ENCODE peak calls at places on chromosomes 5 and 9, in four cellular contexts. A, R, Q and Z are unnamed samples. For H3K36me3, the result is how much of the 10 kb centered on the place peaks cover.

GRCh38 chr9:13688223-13688989 is 408.9 kb upstream of the MPDZ start:
- DNase-seq in Q (peak), R (peak), A (no peak), Z (peak)

GRCh38 chr5:39264528-39264927 is 45.2 kb upstream of the FYB1 start:
- DNase-seq in Q (no peak), R (no peak), A (no peak), Z (no peak)

GRCh38 chr9:109453210-109453842 is 44.8 kb downstream of the PTPN3 start:
- DNase-seq in R (peak), Q (no peak), A (no peak), Z (no peak)

GRCh38 chr5:126119894-126120442 is 303.2 kb upstream of the GRAMD2B start:
- DNase-seq in Q (no peak), A (no peak), R (no peak), Z (no peak)

GRCh38 chr5:156815988-156816599 is 34.0 kb upstream of the PPP1R2B start:
- DNase-seq in A (no peak), R (no peak), Q (peak), Z (peak)

GRCh38 chr5:117982691-117983090 is 1005.7 kb downstream of the DTWD2 start:
- DNase-seq in Q (no peak), R (no peak), A (no peak), Z (no peak)

GRCh38 chr5:149811453-149811852 is 81.3 kb downstream of the PPARGC1B start:
- DNase-seq in R (no peak), Q (no peak), A (no peak), Z (no peak)

GRCh38 chr9:84170521-84171141 is 169.9 kb downstream of the SLC28A3 start:
- DNase-seq in A (peak), R (peak), Q (no peak), Z (peak)

GRCh38 chr5:132272341-132273210 is 15.1 kb downstream of the PDLIM4 start:
- DNase-seq in Q (peak), A (peak), R (no peak), Z (peak)

GRCh38 chr9:12604154-12604825 is 88.9 kb upstream of the TYRP1 start:
- DNase-seq in Q (no peak), R (peak), A (no peak), Z (no peak)

GRCh38 chr5:170534177-170534576 is 30.4 kb downstream of the KCNIP1 start:
- DNase-seq in Q (no peak), R (no peak), A (no peak), Z (no peak)

GRCh38 chr5:2200261-2200965 is 317.7 kb upstream of the IRX4 start:
- DNase-seq in Q (no peak), R (no peak), A (peak), Z (no peak)

GRCh38 chr9:82354260-82354659 is 365.7 kb downstream of the SPATA31D1 start:
- DNase-seq in R (peak), A (no peak), Q (no peak), Z (no peak)

GRCh38 chr9:5839572-5839902 is 6.6 kb upstream of the ERMP1 start:
- DNase-seq in A (no peak), Q (no peak), R (no peak), Z (no peak)

GRCh38 chr5:181189363-181189961 is 15.5 kb downstream of the TRIM7 start:
- DNase-seq in Q (no peak), R (peak), A (peak), Z (peak)

GRCh38 chr9:137521405-137521985 is 28.7 kb downstream of the PNPLA7 start:
- DNase-seq in R (no peak), A (no peak), Q (no peak), Z (peak)

GRCh38 chr9:19138084-19138483 is 10.8 kb upstream of the PLIN2 start:
- DNase-seq in A (no peak), Q (no peak), R (no peak), Z (no peak)

GRCh38 chr5:160064979-160065619 is 54.2 kb downstream of the PWWP2A start:
- DNase-seq in R (peak), Q (no peak), A (no peak), Z (no peak)

GRCh38 chr5:108818613-108819272 is 71.0 kb downstream of the FER start:
- DNase-seq in A (no peak), R (peak), Q (no peak), Z (no peak)

GRCh38 chr9:17813798-17814197 is 234.9 kb downstream of the SH3GL2 start:
- DNase-seq in A (no peak), Q (no peak), R (no peak), Z (peak)

GRCh38 chr5:167845952-167846351 is 445.5 kb upstream of the WWC1 start:
- DNase-seq in Q (no peak), R (no peak), A (no peak), Z (no peak)

GRCh38 chr5:95262933-95263660 is 21.8 kb downstream of the MCTP1 start:
- DNase-seq in R (no peak), A (no peak), Q (no peak), Z (no peak)

GRCh38 chr9:112894699-112895098 is 4.0 kb upstream of the SLC46A2 start:
- DNase-seq in Q (no peak), R (no peak), A (no peak), Z (no peak)

GRCh38 chr9:121199921-121200320 is 1.7 kb downstream of the RAB14 start:
- DNase-seq in Q (no peak), A (no peak), R (peak), Z (no peak)

GRCh38 chr9:74777136-74777879 is 110.4 kb downstream of the TRPM6 start:
- DNase-seq in Q (peak), A (peak), R (peak), Z (peak)

GRCh38 chr5:111548312-111548930 is 36.1 kb upstream of the STARD4 start:
- DNase-seq in Q (no peak), R (no peak), A (no peak), Z (no peak)

GRCh38 chr5:82147860-82148573 is 130.1 kb downstream of the RPS23 start:
- DNase-seq in R (peak), Q (no peak), A (no peak), Z (no peak)

GRCh38 chr5:132468665-132469379 is 21.8 kb downstream of the IRF1 start:
- DNase-seq in A (peak), R (no peak), Q (no peak), Z (no peak)

GRCh38 chr5:177334155-177334551 is 17.3 kb downstream of the LMAN2 start:
- DNase-seq in Q (no peak), A (peak), R (no peak), Z (no peak)

GRCh38 chr5:181190711-181191525 is 14.1 kb downstream of the TRIM7 start:
- DNase-seq in R (peak), A (peak), Q (peak), Z (peak)

GRCh38 chr5:95554647-95555548 is at the start of the genes ARSK and SKIC3:
- DNase-seq in A (peak), Q (peak), R (peak), Z (peak)

GRCh38 chr9:88514247-88514646 is 20.7 kb upstream of the NXNL2 start:
- DNase-seq in Q (no peak), A (peak), R (no peak), Z (no peak)

GRCh38 chr9:129626079-129626943 is at the start of gene NTMT1:
- DNase-seq in R (peak), A (peak), Q (peak), Z (peak)

GRCh38 chr5:179833056-179833708 is 12.5 kb downstream of the SQSTM1 start:
- DNase-seq in R (no peak), Q (no peak), A (no peak), Z (peak)

GRCh38 chr5:179832039-179832745 is 11.5 kb downstream of the SQSTM1 start:
- DNase-seq in A (no peak), R (no peak), Q (no peak), Z (peak)

GRCh38 chr5:179833709-179834070 is 13.0 kb downstream of the SQSTM1 start:
- DNase-seq in R (no peak), Q (no peak), A (no peak), Z (peak)

GRCh38 chr5:179836225-179837019 is 15.7 kb downstream of the SQSTM1 start:
- DNase-seq in R (no peak), A (peak), Q (no peak), Z (peak)

DNA sequence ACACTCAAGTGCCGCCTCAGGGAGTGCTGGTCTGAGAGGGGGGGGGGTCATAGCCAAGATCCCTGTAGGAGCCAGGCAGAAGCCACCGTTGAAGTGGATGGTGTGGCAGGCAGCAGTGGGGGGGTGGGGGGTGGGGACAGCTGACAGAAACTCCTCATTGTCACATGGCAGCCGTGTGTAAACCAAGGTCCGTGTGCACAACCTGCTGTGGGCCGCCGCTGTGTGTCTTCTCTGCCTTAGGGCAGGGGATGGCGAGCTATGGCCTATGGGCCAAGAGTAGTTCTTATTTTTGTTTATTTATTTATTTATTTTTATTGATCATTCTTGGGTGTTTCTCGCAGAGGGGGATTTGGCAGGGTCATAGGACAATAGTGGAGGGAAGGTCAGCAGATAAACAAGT is 13.4 kb downstream of the SQSTM1 start:
- DNase-seq in Q (no peak), R (no peak), A (no peak), Z (peak)
- H3K36me3 ChIP-seq in Q (half or more), R (under half), A (under half), Z (half or more)

DNA sequence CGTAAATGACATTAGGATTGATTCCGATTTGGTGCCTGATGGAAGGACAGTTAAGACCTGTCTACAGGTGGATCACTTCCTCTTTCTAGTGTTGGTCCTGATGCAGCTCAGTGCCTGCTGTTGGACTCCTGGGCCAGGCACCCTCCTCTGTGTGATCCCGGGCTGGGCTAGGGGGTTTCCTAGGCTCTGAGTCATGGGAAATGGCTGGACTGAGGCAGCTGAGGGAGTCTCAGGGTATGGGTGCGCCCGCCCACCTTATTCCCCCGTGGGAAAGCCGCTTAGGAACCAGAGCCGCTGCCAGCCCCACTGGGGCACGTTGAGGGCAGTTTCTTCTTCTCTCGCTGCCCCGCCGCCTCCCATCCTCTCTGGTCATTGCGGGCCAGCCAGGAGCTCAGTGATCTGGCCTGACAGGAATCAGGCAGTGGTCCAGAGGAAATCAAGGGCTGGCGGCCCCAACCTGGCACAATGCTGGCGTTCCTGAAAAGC is 12.9 kb downstream of the TCF7 start:
- DNase-seq in Q (no peak), A (peak), R (peak), Z (no peak)
- H3K36me3 ChIP-seq in Q (under half), A (under half), R (under half), Z (under half)

GRCh38 chr5:151743535-151743934 is 14.9 kb downstream of the ATOX1 start:
- DNase-seq in Q (no peak), A (no peak), R (no peak), Z (no peak)

GRCh38 chr5:151742870-151743294 is 15.5 kb downstream of the ATOX1 start:
- DNase-seq in A (no peak), R (peak), Q (peak), Z (peak)

GRCh38 chr5:151740958-151741373 is 17.5 kb downstream of the ATOX1 start:
- DNase-seq in A (no peak), Q (no peak), R (peak), Z (no peak)

GRCh38 chr5:151740336-151740942 is 18.0 kb downstream of the ATOX1 start:
- DNase-seq in Q (peak), R (peak), A (peak), Z (peak)

DNA sequence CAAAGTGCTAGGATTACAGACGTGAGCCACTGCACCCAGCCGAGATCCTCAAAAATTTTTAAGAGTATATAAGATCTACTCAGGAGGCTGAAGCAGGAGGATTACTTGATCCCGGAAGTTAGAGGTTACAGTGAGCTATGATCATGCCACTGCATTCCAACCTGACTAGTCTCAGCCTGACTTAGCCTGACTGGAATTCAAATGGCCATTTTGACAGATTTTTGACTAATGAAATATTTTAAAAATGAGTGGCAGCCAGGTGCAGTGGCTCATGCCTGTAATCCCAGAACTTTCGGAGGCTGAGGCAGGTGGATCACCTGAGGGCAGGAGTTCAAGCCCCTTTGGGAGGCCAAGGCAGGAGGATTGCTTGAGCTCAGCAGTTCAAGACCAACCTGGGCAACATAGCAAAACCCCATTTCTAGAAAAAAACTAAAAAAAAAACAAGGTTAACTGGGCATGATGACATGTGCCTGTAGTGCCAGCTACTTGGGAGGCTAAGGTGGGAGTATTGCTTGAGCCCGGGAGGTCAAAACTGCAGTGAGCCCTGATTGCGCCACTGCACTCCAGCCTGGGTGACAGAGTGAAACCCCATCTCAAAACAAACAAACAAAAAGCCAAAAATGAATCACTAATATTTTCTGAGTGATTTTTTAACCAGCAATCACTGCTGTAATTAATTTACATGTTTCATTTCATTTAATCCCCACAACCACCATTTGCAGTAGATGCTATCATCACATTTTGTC is 16.6 kb downstream of the ATOX1 start:
- DNase-seq in Q (no peak), A (no peak), R (peak), Z (no peak)
- H3K36me3 ChIP-seq in Q (under half), A (under half), R (under half), Z (under half)

GRCh38 chr5:134938020-134938419 is 29.7 kb upstream of the CATSPER3 start:
- DNase-seq in Q (no peak), A (no peak), R (no peak), Z (no peak)

GRCh38 chr5:134937547-134937946 is 30.2 kb upstream of the CATSPER3 start:
- DNase-seq in A (no peak), Q (no peak), R (no peak), Z (no peak)

GRCh38 chr5:134932508-134932907 is 27.6 kb downstream of the PCBD2 start:
- DNase-seq in R (no peak), Q (no peak), A (no peak), Z (no peak)

GRCh38 chr5:134935711-134936602 is 31.0 kb downstream of the PCBD2 start:
- DNase-seq in A (no peak), R (no peak), Q (no peak), Z (no peak)

GRCh38 chr5:134934202-134934601 is 29.3 kb downstream of the PCBD2 start:
- DNase-seq in R (no peak), Q (no peak), A (no peak), Z (no peak)
- H3K36me3 ChIP-seq in R (under half), Q (under half), A (under half), Z (under half)

DNA sequence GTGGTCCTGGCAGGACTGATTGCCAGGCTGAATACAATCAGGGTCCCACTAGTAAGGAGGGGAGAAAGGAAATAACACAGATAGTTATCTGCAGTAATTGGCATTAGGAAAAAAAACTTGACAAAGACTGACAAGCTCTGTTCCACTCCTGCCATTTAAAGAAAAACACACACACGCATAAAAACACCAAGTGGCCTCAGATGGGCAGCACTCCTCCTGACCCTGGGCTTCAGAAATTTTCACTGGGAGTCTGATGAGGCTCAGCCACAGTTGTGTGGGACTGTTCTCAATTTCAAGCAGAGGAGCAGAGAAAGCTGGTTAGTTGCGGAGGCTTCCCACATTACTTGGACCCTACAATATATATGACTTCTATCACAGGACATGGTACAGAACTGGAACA is 77.3 kb upstream of the ZNF169 start:
- DNase-seq in Q (no peak), A (no peak), R (no peak), Z (no peak)
- H3K36me3 ChIP-seq in Q (under half), A (under half), R (under half), Z (under half)

GRCh38 chr5:140420665-140421361 is 19.2 kb downstream of the ANKHD1 start:
- DNase-seq in A (no peak), Q (no peak), R (no peak), Z (no peak)

GRCh38 chr5:140420226-140420570 is 18.6 kb downstream of the ANKHD1 start:
- DNase-seq in A (no peak), R (no peak), Q (no peak), Z (no peak)

GRCh38 chr5:140417235-140417634 is 15.6 kb downstream of the ANKHD1 start:
- DNase-seq in R (no peak), Q (no peak), A (no peak), Z (no peak)

GRCh38 chr5:140423609-140424008 is 22.0 kb downstream of the ANKHD1 start:
- DNase-seq in R (no peak), A (no peak), Q (no peak), Z (no peak)

DNA sequence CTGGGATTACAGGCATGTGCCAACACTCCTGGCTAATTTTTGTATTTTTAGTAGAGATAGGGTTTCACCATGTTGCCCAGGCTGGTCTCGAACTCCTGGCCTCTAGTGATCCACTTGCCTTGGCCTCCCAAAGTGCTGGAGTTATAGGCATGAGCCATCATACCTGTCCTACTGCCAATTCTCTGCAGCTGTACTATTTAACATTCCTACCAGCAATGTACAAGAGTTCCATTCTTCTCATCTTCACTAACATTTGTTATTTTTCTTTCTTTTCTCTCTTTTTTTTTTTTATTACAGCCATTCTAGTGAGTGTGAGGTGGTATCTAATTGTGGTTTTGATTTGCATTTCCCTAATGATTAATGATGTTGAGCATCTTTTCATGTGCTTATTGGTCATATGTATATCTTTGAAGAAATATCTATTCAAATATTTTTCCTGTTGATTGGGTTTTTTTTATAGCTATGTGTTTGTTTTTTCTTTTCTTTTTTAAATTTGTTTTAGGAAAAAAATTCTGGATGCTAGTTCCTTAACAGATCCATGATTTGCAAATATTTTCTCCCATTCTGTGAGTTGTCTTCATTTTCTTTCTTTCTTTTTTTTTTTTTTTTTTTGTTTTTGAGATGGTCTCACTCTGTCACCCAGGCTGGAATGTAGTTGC is 17.4 kb downstream of the ANKHD1 start:
- DNase-seq in A (no peak), Q (no peak), R (no peak), Z (no peak)
- H3K36me3 ChIP-seq in A (under half), Q (under half), R (under half), Z (under half)

DNA sequence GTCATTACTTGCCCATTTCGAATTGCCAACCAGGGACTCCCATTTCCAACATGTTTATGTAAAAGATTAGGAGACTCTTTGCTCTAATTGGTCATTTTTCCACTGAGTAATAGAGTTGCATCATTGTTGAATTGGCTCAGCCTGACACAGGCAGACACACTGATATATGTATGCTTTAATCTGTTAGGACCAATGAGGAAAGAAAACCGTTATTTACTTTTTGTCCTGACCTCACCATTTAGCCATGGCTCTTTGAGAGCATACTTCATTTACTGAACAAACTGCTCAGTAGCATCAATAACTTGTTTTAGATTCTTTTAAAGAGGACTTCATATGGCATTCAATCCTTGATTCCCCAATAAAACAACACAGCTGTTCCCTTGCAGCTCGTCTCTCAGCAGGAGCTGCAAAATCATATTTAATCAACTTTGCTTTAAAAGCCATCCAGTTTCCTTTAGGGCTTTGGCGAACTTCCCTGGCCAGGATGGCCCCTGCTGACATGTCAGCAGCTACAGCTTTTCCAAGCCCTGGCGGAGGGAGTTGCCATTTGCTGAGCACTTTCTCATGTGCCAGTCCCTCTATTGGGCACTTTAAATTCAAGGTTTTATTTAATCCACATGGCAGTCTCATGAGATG is 251.5 kb upstream of the TNC start:
- DNase-seq in A (no peak), R (peak), Q (no peak), Z (no peak)
- H3K36me3 ChIP-seq in A (under half), R (under half), Q (under half), Z (under half)